ENCODE peak calls at places on chromosome 13, in six cellular contexts. One of them, this sample, is unnamed.

GRCh38 chr13:34161829-34162544 is 344.0 kb downstream of the RFC3 start:
- DNase-seq in NCI-H524: no peak
- DNase-seq in left ventricle myocardium inferior: no peak
- DNase-seq in lower leg skin: no peak
- DNase-seq in stimulated activated CD8-positive, alpha-beta memory T cell treated with anti-CD3 and anti-CD28 coated beads, Interleukin-7, amount 100 ng/mL, for 1 hour: no peak
- DNase-seq in activated CD4-positive, alpha-beta T cell treated with anti-CD3 and anti-CD28 coated beads, Interleukin-2, amount 50 U/mL, for 48 hours: no peak
- DNase-seq in this sample: no peak

GRCh38 chr13:112664501-112665203 is 25.2 kb upstream of the ATP11A start:
- DNase-seq in NCI-H524: no peak
- DNase-seq in left ventricle myocardium inferior: no peak
- DNase-seq in lower leg skin: peak; percentile 83
- DNase-seq in stimulated activated CD8-positive, alpha-beta memory T cell treated with anti-CD3 and anti-CD28 coated beads, Interleukin-7, amount 100 ng/mL, for 1 hour: no peak
- DNase-seq in activated CD4-positive, alpha-beta T cell treated with anti-CD3 and anti-CD28 coated beads, Interleukin-2, amount 50 U/mL, for 48 hours: no peak
- DNase-seq in this sample: no peak

GRCh38 chr13:99352351-99353271 is 45.4 kb upstream of the GPR183 start:
- DNase-seq in NCI-H524: no peak
- DNase-seq in left ventricle myocardium inferior: no peak
- DNase-seq in lower leg skin: no peak
- DNase-seq in stimulated activated CD8-positive, alpha-beta memory T cell treated with anti-CD3 and anti-CD28 coated beads, Interleukin-7, amount 100 ng/mL, for 1 hour: no peak
- DNase-seq in activated CD4-positive, alpha-beta T cell treated with anti-CD3 and anti-CD28 coated beads, Interleukin-2, amount 50 U/mL, for 48 hours: peak; percentile 59
- DNase-seq in this sample: no peak

GRCh38 chr13:41216160-41216559 is 21.8 kb upstream of the KBTBD7 start:
- DNase-seq in NCI-H524: no peak
- DNase-seq in left ventricle myocardium inferior: no peak
- DNase-seq in lower leg skin: no peak
- DNase-seq in stimulated activated CD8-positive, alpha-beta memory T cell treated with anti-CD3 and anti-CD28 coated beads, Interleukin-7, amount 100 ng/mL, for 1 hour: no peak
- DNase-seq in activated CD4-positive, alpha-beta T cell treated with anti-CD3 and anti-CD28 coated beads, Interleukin-2, amount 50 U/mL, for 48 hours: no peak
- DNase-seq in this sample: no peak

GRCh38 chr13:42883771-42884170 is 102.4 kb downstream of the FAM216B start:
- DNase-seq in NCI-H524: peak; percentile 82
- DNase-seq in left ventricle myocardium inferior: no peak
- DNase-seq in lower leg skin: no peak
- DNase-seq in stimulated activated CD8-positive, alpha-beta memory T cell treated with anti-CD3 and anti-CD28 coated beads, Interleukin-7, amount 100 ng/mL, for 1 hour: no peak
- DNase-seq in activated CD4-positive, alpha-beta T cell treated with anti-CD3 and anti-CD28 coated beads, Interleukin-2, amount 50 U/mL, for 48 hours: no peak
- DNase-seq in this sample: peak; percentile 69

GRCh38 chr13:73131247-73131646 is 72.4 kb downstream of the KLF5 start:
- DNase-seq in NCI-H524: no peak
- DNase-seq in left ventricle myocardium inferior: no peak
- DNase-seq in lower leg skin: no peak
- DNase-seq in stimulated activated CD8-positive, alpha-beta memory T cell treated with anti-CD3 and anti-CD28 coated beads, Interleukin-7, amount 100 ng/mL, for 1 hour: no peak
- DNase-seq in activated CD4-positive, alpha-beta T cell treated with anti-CD3 and anti-CD28 coated beads, Interleukin-2, amount 50 U/mL, for 48 hours: no peak
- DNase-seq in this sample: no peak

GRCh38 chr13:113935523-113935922 is 38.4 kb downstream of the C13orf46 start:
- DNase-seq in NCI-H524: no peak
- DNase-seq in left ventricle myocardium inferior: no peak
- DNase-seq in lower leg skin: peak; percentile 66
- DNase-seq in stimulated activated CD8-positive, alpha-beta memory T cell treated with anti-CD3 and anti-CD28 coated beads, Interleukin-7, amount 100 ng/mL, for 1 hour: no peak
- DNase-seq in activated CD4-positive, alpha-beta T cell treated with anti-CD3 and anti-CD28 coated beads, Interleukin-2, amount 50 U/mL, for 48 hours: no peak
- DNase-seq in this sample: no peak

GRCh38 chr13:21683034-21683733 is 12.3 kb downstream of the FGF9 start:
- DNase-seq in NCI-H524: no peak
- DNase-seq in left ventricle myocardium inferior: no peak
- DNase-seq in lower leg skin: no peak
- DNase-seq in stimulated activated CD8-positive, alpha-beta memory T cell treated with anti-CD3 and anti-CD28 coated beads, Interleukin-7, amount 100 ng/mL, for 1 hour: no peak
- DNase-seq in activated CD4-positive, alpha-beta T cell treated with anti-CD3 and anti-CD28 coated beads, Interleukin-2, amount 50 U/mL, for 48 hours: no peak
- DNase-seq in this sample: no peak

GRCh38 chr13:28355822-28356371 is 139.0 kb downstream of the FLT1 start:
- DNase-seq in NCI-H524: no peak
- DNase-seq in left ventricle myocardium inferior: no peak
- DNase-seq in lower leg skin: no peak
- DNase-seq in stimulated activated CD8-positive, alpha-beta memory T cell treated with anti-CD3 and anti-CD28 coated beads, Interleukin-7, amount 100 ng/mL, for 1 hour: no peak
- DNase-seq in activated CD4-positive, alpha-beta T cell treated with anti-CD3 and anti-CD28 coated beads, Interleukin-2, amount 50 U/mL, for 48 hours: no peak
- DNase-seq in this sample: no peak

GRCh38 chr13:54183728-54184127 is 1155.1 kb downstream of the OLFM4 start:
- DNase-seq in NCI-H524: no peak
- DNase-seq in left ventricle myocardium inferior: no peak
- DNase-seq in lower leg skin: no peak
- DNase-seq in stimulated activated CD8-positive, alpha-beta memory T cell treated with anti-CD3 and anti-CD28 coated beads, Interleukin-7, amount 100 ng/mL, for 1 hour: no peak
- DNase-seq in activated CD4-positive, alpha-beta T cell treated with anti-CD3 and anti-CD28 coated beads, Interleukin-2, amount 50 U/mL, for 48 hours: no peak
- DNase-seq in this sample: no peak

GRCh38 chr13:28636677-28637317 is 22.1 kb upstream of the POMP start:
- DNase-seq in NCI-H524: peak; percentile 67
- DNase-seq in left ventricle myocardium inferior: no peak
- DNase-seq in lower leg skin: no peak
- DNase-seq in stimulated activated CD8-positive, alpha-beta memory T cell treated with anti-CD3 and anti-CD28 coated beads, Interleukin-7, amount 100 ng/mL, for 1 hour: no peak
- DNase-seq in activated CD4-positive, alpha-beta T cell treated with anti-CD3 and anti-CD28 coated beads, Interleukin-2, amount 50 U/mL, for 48 hours: peak; percentile 60
- DNase-seq in this sample: peak; percentile 38

GRCh38 chr13:99655351-99656091 is 154.2 kb downstream of the TM9SF2 start:
- DNase-seq in NCI-H524: no peak
- DNase-seq in left ventricle myocardium inferior: no peak
- DNase-seq in lower leg skin: no peak
- DNase-seq in stimulated activated CD8-positive, alpha-beta memory T cell treated with anti-CD3 and anti-CD28 coated beads, Interleukin-7, amount 100 ng/mL, for 1 hour: no peak
- DNase-seq in activated CD4-positive, alpha-beta T cell treated with anti-CD3 and anti-CD28 coated beads, Interleukin-2, amount 50 U/mL, for 48 hours: peak; percentile 49
- DNase-seq in this sample: no peak

GRCh38 chr13:110302154-110302553 is 4.8 kb downstream of the COL4A1 start:
- DNase-seq in NCI-H524: no peak
- DNase-seq in left ventricle myocardium inferior: no peak
- DNase-seq in lower leg skin: peak; percentile 61
- DNase-seq in stimulated activated CD8-positive, alpha-beta memory T cell treated with anti-CD3 and anti-CD28 coated beads, Interleukin-7, amount 100 ng/mL, for 1 hour: no peak
- DNase-seq in activated CD4-positive, alpha-beta T cell treated with anti-CD3 and anti-CD28 coated beads, Interleukin-2, amount 50 U/mL, for 48 hours: no peak
- DNase-seq in this sample: no peak

GRCh38 chr13:25276748-25277147 is 10.5 kb downstream of the MTMR6 start:
- DNase-seq in NCI-H524: no peak
- DNase-seq in left ventricle myocardium inferior: no peak
- DNase-seq in lower leg skin: no peak
- DNase-seq in stimulated activated CD8-positive, alpha-beta memory T cell treated with anti-CD3 and anti-CD28 coated beads, Interleukin-7, amount 100 ng/mL, for 1 hour: no peak
- DNase-seq in activated CD4-positive, alpha-beta T cell treated with anti-CD3 and anti-CD28 coated beads, Interleukin-2, amount 50 U/mL, for 48 hours: no peak
- DNase-seq in this sample: no peak

GRCh38 chr13:49649963-49650312 is 21.6 kb downstream of the ARL11 start:
- DNase-seq in NCI-H524: no peak
- DNase-seq in left ventricle myocardium inferior: no peak
- DNase-seq in lower leg skin: no peak
- DNase-seq in stimulated activated CD8-positive, alpha-beta memory T cell treated with anti-CD3 and anti-CD28 coated beads, Interleukin-7, amount 100 ng/mL, for 1 hour: no peak
- DNase-seq in activated CD4-positive, alpha-beta T cell treated with anti-CD3 and anti-CD28 coated beads, Interleukin-2, amount 50 U/mL, for 48 hours: no peak
- DNase-seq in this sample: no peak

GRCh38 chr13:109654341-109655205 is 131.8 kb downstream of the IRS2 start:
- DNase-seq in NCI-H524: no peak
- DNase-seq in left ventricle myocardium inferior: no peak
- DNase-seq in lower leg skin: no peak
- DNase-seq in stimulated activated CD8-positive, alpha-beta memory T cell treated with anti-CD3 and anti-CD28 coated beads, Interleukin-7, amount 100 ng/mL, for 1 hour: no peak
- DNase-seq in activated CD4-positive, alpha-beta T cell treated with anti-CD3 and anti-CD28 coated beads, Interleukin-2, amount 50 U/mL, for 48 hours: no peak
- DNase-seq in this sample: no peak

GRCh38 chr13:113854238-113855011 is 9.5 kb downstream of the GAS6 start:
- DNase-seq in NCI-H524: no peak
- DNase-seq in left ventricle myocardium inferior: peak; percentile 61
- DNase-seq in lower leg skin: peak; percentile 85
- DNase-seq in stimulated activated CD8-positive, alpha-beta memory T cell treated with anti-CD3 and anti-CD28 coated beads, Interleukin-7, amount 100 ng/mL, for 1 hour: no peak
- DNase-seq in activated CD4-positive, alpha-beta T cell treated with anti-CD3 and anti-CD28 coated beads, Interleukin-2, amount 50 U/mL, for 48 hours: no peak
- DNase-seq in this sample: no peak

GRCh38 chr13:106567421-106568224 is at the start of gene ARGLU1:
- DNase-seq in NCI-H524: peak; percentile 89
- DNase-seq in left ventricle myocardium inferior: peak; percentile 94
- DNase-seq in lower leg skin: peak; percentile 98
- DNase-seq in stimulated activated CD8-positive, alpha-beta memory T cell treated with anti-CD3 and anti-CD28 coated beads, Interleukin-7, amount 100 ng/mL, for 1 hour: peak; percentile 94
- DNase-seq in activated CD4-positive, alpha-beta T cell treated with anti-CD3 and anti-CD28 coated beads, Interleukin-2, amount 50 U/mL, for 48 hours: peak; percentile 96
- DNase-seq in this sample: peak; percentile 89

GRCh38 chr13:29110003-29110402 is 289.9 kb downstream of the MTUS2 start:
- DNase-seq in NCI-H524: no peak
- DNase-seq in left ventricle myocardium inferior: no peak
- DNase-seq in lower leg skin: no peak
- DNase-seq in stimulated activated CD8-positive, alpha-beta memory T cell treated with anti-CD3 and anti-CD28 coated beads, Interleukin-7, amount 100 ng/mL, for 1 hour: no peak
- DNase-seq in activated CD4-positive, alpha-beta T cell treated with anti-CD3 and anti-CD28 coated beads, Interleukin-2, amount 50 U/mL, for 48 hours: no peak
- DNase-seq in this sample: no peak

GRCh38 chr13:47112900-47113299 is 216.0 kb upstream of the HTR2A start:
- DNase-seq in NCI-H524: no peak
- DNase-seq in left ventricle myocardium inferior: no peak
- DNase-seq in lower leg skin: no peak
- DNase-seq in stimulated activated CD8-positive, alpha-beta memory T cell treated with anti-CD3 and anti-CD28 coated beads, Interleukin-7, amount 100 ng/mL, for 1 hour: no peak
- DNase-seq in activated CD4-positive, alpha-beta T cell treated with anti-CD3 and anti-CD28 coated beads, Interleukin-2, amount 50 U/mL, for 48 hours: no peak
- DNase-seq in this sample: no peak

GRCh38 chr13:23428183-23428528 is 5.3 kb downstream of the SACS start:
- DNase-seq in NCI-H524: no peak
- DNase-seq in left ventricle myocardium inferior: no peak
- DNase-seq in lower leg skin: no peak
- DNase-seq in stimulated activated CD8-positive, alpha-beta memory T cell treated with anti-CD3 and anti-CD28 coated beads, Interleukin-7, amount 100 ng/mL, for 1 hour: no peak
- DNase-seq in activated CD4-positive, alpha-beta T cell treated with anti-CD3 and anti-CD28 coated beads, Interleukin-2, amount 50 U/mL, for 48 hours: no peak
- DNase-seq in this sample: no peak

GRCh38 chr13:20772401-20773131 is 1.2 kb downstream of the EEF1AKMT1 start:
- DNase-seq in NCI-H524: no peak
- DNase-seq in left ventricle myocardium inferior: no peak
- DNase-seq in lower leg skin: no peak
- DNase-seq in stimulated activated CD8-positive, alpha-beta memory T cell treated with anti-CD3 and anti-CD28 coated beads, Interleukin-7, amount 100 ng/mL, for 1 hour: no peak
- DNase-seq in activated CD4-positive, alpha-beta T cell treated with anti-CD3 and anti-CD28 coated beads, Interleukin-2, amount 50 U/mL, for 48 hours: peak; percentile 11
- DNase-seq in this sample: peak; percentile 8

GRCh38 chr13:95226932-95227718 is 74.1 kb downstream of the ABCC4 start:
- DNase-seq in NCI-H524: peak; percentile 4
- DNase-seq in left ventricle myocardium inferior: no peak
- DNase-seq in lower leg skin: no peak
- DNase-seq in stimulated activated CD8-positive, alpha-beta memory T cell treated with anti-CD3 and anti-CD28 coated beads, Interleukin-7, amount 100 ng/mL, for 1 hour: no peak
- DNase-seq in activated CD4-positive, alpha-beta T cell treated with anti-CD3 and anti-CD28 coated beads, Interleukin-2, amount 50 U/mL, for 48 hours: no peak
- DNase-seq in this sample: no peak

This sample was measured in SK-N-DZ.